ENCODE peak calls at places on chromosomes 4 and X, in nine cellular contexts. R is kidney epithelial cell, S is HFF-Myc, U is MCF 10A, B is colonic mucosa, E is GM20000, Z is lower lobe of right lung, A is left lung, W is cardiac fibroblast. T is an unnamed sample.

GRCh38 chrX:50088645-50089044 is 112.2 kb downstream of the AKAP4 start:
- DNase-seq in R (no peak), S (no peak), U (no peak), B (no peak), E (no peak), Z (no peak), A (no peak), W (no peak), T (no peak)

GRCh38 chr4:76434901-76435688 is at the start of gene SHROOM3:
- DNase-seq in R (no peak), S (no peak), U (peak; percentile 71), B (no peak), E (no peak), Z (no peak), A (no peak), W (no peak), T (no peak)

GRCh38 chrX:133583825-133584224 is 168.5 kb upstream of the GPC4 start:
- DNase-seq in R (no peak), S (no peak), U (no peak), B (no peak), E (no peak), Z (no peak), A (no peak), W (no peak), T (no peak)

GRCh38 chrX:150587585-150588503 is 19.4 kb downstream of the MTM1 start:
- DNase-seq in R (no peak), S (no peak), U (peak; percentile 61), B (peak; percentile 51), E (peak; percentile 7), Z (no peak), A (no peak), W (peak; percentile 46), T (no peak)

GRCh38 chr4:48212165-48212564 is 57.5 kb downstream of the TEC start:
- DNase-seq in R (no peak), S (no peak), U (no peak), B (no peak), E (peak; percentile 47), Z (no peak), A (no peak), W (no peak), T (no peak)

GRCh38 chrX:153728095-153728494 is 3.4 kb downstream of the ABCD1 start:
- DNase-seq in R (no peak), S (no peak), U (no peak), B (no peak), E (no peak), Z (no peak), A (no peak), W (no peak), T (no peak)

GRCh38 chr4:2081540-2081939 is 22.4 kb downstream of the NAT8L start:
- DNase-seq in R (no peak), S (no peak), U (no peak), B (no peak), E (peak; percentile 4), Z (no peak), A (peak; percentile 36), W (no peak), T (peak; percentile 8)

GRCh38 chrX:132413459-132413858 is 75.4 kb downstream of the MBNL3 start:
- DNase-seq in R (no peak), S (no peak), U (no peak), B (no peak), E (no peak), Z (no peak), A (no peak), W (no peak), T (no peak)

GRCh38 chrX:38224160-38224559 is 3.5 kb upstream of the SRPX start:
- DNase-seq in R (no peak), S (no peak), U (no peak), B (no peak), E (no peak), Z (no peak), A (no peak), W (no peak), T (no peak)

GRCh38 chrX:38221391-38221929 is 789 bp upstream of the SRPX start:
- DNase-seq in R (no peak), S (no peak), U (no peak), B (no peak), E (no peak), Z (no peak), A (no peak), W (no peak), T (no peak)

GRCh38 chrX:38216642-38217041 is 4.0 kb downstream of the SRPX start:
- DNase-seq in R (no peak), S (no peak), U (no peak), B (no peak), E (no peak), Z (no peak), A (no peak), W (no peak), T (no peak)

GRCh38 chrX:38220936-38221386 is 290 bp upstream of the SRPX start:
- DNase-seq in R (no peak), S (no peak), U (no peak), B (no peak), E (no peak), Z (no peak), A (no peak), W (peak; percentile 48), T (no peak)

GRCh38 chrX:38220024-38220935 is at the start of gene SRPX:
- DNase-seq in R (no peak), S (peak; percentile 46), U (peak; percentile 62), B (peak; percentile 53), E (peak; percentile 23), Z (peak; percentile 34), A (peak; percentile 41), W (peak; percentile 66), T (no peak)
- TF ChIP-seq CTCF in R (peak; percentile 31), S (peak; percentile 37), U (peak; percentile 30), B (no peak), E (peak; percentile 10), Z (peak; percentile 27), A (no peak), W (peak; percentile 38), T (no peak)

DNA sequence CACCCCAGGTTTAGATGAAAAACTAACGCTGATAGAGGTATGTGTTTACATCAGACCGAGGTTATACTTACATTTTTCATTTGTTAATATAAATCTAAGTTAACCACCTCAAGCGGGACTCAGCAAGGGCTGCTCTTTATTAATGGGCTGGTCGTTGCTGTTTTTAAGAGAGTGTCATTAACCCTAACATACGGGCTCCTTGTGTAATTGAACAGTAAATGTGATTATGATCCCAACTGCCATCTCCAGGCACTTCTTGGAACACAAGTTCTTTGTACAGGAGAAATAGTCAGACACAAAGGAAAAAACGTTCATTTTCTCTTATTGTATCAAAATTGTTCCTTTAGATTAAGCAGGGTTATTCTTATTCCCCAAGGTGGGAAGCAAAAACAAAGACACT is 95.7 kb downstream of the RASL11B start:
- DNase-seq in R (no peak), S (no peak), U (no peak), B (no peak), E (no peak), Z (no peak), A (no peak), W (no peak), T (no peak)
- TF ChIP-seq CTCF in R (no peak), S (no peak), U (no peak), B (no peak), E (no peak), Z (no peak), A (no peak), W (no peak), T (no peak)

DNA sequence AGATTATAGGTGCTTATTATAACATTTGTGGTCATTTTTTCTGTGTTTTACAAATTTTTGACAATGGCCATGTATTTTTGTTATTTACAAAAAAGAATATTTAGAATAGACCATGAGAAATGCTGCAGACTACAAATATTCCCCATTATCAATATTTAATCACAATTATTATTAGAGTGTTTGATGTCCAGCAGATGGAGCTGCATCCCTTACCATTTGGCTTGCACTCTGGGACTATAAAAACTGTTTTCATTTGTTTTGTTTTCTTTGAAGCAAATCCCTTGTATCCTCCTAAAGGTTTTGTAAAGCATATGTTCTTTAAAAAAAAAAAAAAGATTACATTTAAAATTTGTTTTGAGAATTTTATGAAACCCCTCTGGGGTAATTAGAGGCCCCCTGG is 85.6 kb upstream of the CXorf66 start:
- DNase-seq in R (no peak), S (no peak), U (peak; percentile 35), B (no peak), E (no peak), Z (no peak), A (no peak), W (peak; percentile 8), T (no peak)
- TF ChIP-seq CTCF in R (peak; percentile 30), S (peak; percentile 17), U (peak; percentile 34), B (no peak), E (no peak), Z (no peak), A (no peak), W (peak; percentile 20), T (no peak)

GRCh38 chr4:74412225-74412624 is 32.7 kb upstream of the AREG start:
- DNase-seq in R (no peak), S (no peak), U (no peak), B (no peak), E (no peak), Z (no peak), A (no peak), W (no peak), T (no peak)
- TF ChIP-seq CTCF in R (no peak), S (no peak), U (no peak), B (no peak), E (no peak), Z (no peak), A (no peak), W (no peak), T (no peak)

DNA sequence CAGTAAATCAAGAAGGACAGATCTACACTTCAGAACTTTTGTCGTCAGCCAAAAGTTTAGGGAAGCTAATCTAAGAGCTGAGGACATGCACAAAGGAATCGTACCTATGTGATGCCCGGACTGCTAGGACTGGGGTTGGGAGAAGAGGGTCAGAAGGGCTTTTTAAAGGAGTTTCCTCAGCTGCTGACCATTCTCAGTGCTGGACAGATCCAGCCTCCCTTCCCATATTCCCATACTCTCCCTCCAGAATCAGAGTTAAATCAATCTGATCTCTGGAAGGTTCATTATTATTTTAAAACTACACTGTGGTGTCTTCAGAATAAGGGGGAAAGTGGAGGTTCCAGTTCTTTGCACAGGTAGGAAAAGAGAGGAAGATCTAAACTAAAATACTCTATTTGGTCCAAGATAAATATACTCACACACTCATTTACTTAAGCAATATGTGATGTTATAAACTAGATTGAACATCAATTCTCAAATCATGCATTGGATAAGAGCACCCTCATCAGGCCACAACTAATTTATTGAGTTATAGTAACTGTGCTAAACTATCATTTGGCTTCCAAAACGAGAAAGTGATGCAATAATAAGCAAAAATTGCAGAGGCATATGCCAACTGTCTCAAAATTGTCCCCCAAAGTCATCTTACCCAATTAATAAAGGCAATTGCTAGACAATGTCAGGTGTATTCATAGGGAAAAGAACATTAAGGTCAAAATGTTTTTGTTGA is 124.7 kb downstream of the HNRNPD start:
- DNase-seq in R (no peak), S (no peak), U (peak; percentile 13), B (no peak), E (no peak), Z (no peak), A (no peak), W (no peak), T (no peak)
- TF ChIP-seq CTCF in R (no peak), S (no peak), U (no peak), B (no peak), E (no peak), Z (no peak), A (no peak), W (no peak), T (no peak)

GRCh38 chr4:137980641-137981040 is 261.5 kb downstream of the SLC7A11 start:
- DNase-seq in R (no peak), S (no peak), U (no peak), B (no peak), E (no peak), Z (no peak), A (no peak), W (no peak), T (no peak)

GRCh38 chr4:137981277-137981676 is 260.9 kb downstream of the SLC7A11 start:
- DNase-seq in R (no peak), S (no peak), U (peak; percentile 70), B (no peak), E (no peak), Z (no peak), A (no peak), W (peak; percentile 62), T (no peak)
- TF ChIP-seq CTCF in R (peak; percentile 18), S (peak; percentile 15), U (peak; percentile 20), B (no peak), E (no peak), Z (no peak), A (no peak), W (peak; percentile 11), T (no peak)